ENCODE peak calls at places on chromosome 1, in five cellular contexts. R, T, Q, G and Y are unnamed samples.

GRCh38 chr1:78779831-78780230 is 130.2 kb downstream of the IFI44 start:
- DNase-seq in R (no peak), T (peak; percentile 15), Q (no peak), G (no peak), Y (no peak)

GRCh38 chr1:150563340-150564038 is 14.3 kb downstream of the ADAMTSL4 start:
- DNase-seq in R (no peak), T (peak; percentile 49), Q (peak; percentile 36), G (no peak), Y (peak; percentile 49)

GRCh38 chr1:234538062-234538731 is 59.2 kb upstream of the TARBP1 start:
- DNase-seq in R (no peak), T (no peak), Q (no peak), G (no peak), Y (no peak)

GRCh38 chr1:10753279-10753678 is 43.2 kb downstream of the CASZ1 start:
- DNase-seq in R (no peak), T (no peak), Q (no peak), G (no peak), Y (no peak)

GRCh38 chr1:167442854-167443565 is 75.3 kb downstream of the CD247 start:
- DNase-seq in R (no peak), T (no peak), Q (no peak), G (no peak), Y (no peak)

GRCh38 chr1:31886866-31887265 is 51.3 kb downstream of the PTP4A2 start:
- DNase-seq in R (no peak), T (no peak), Q (no peak), G (no peak), Y (no peak)

GRCh38 chr1:165364432-165365133 is 8.1 kb upstream of the LMX1A start:
- DNase-seq in R (no peak), T (no peak), Q (no peak), G (peak; percentile 93), Y (no peak)

GRCh38 chr1:162297208-162297607 is 79.4 kb downstream of the SPATA46 start:
- DNase-seq in R (no peak), T (no peak), Q (no peak), G (no peak), Y (no peak)

GRCh38 chr1:244755673-244756072 is 79.8 kb upstream of the COX20 start:
- DNase-seq in R (no peak), T (no peak), Q (no peak), G (no peak), Y (no peak)

GRCh38 chr1:234176000-234176399 is 197.3 kb upstream of the COA6 start:
- DNase-seq in R (no peak), T (no peak), Q (no peak), G (no peak), Y (no peak)

GRCh38 chr1:162283657-162284056 is 93.0 kb downstream of the SPATA46 start:
- DNase-seq in R (no peak), T (no peak), Q (no peak), G (no peak), Y (no peak)

GRCh38 chr1:205074513-205074912 is 9.7 kb downstream of the TMEM81 start:
- DNase-seq in R (no peak), T (no peak), Q (no peak), G (no peak), Y (no peak)

GRCh38 chr1:202210370-202210769 is 16.8 kb downstream of the LGR6 start:
- DNase-seq in R (no peak), T (peak; percentile 42), Q (no peak), G (no peak), Y (no peak)

GRCh38 chr1:90007979-90008404 is 13.1 kb downstream of the ZNF326 start:
- DNase-seq in R (no peak), T (peak; percentile 26), Q (no peak), G (no peak), Y (no peak)

GRCh38 chr1:178238722-178239510 is 145.0 kb downstream of the RASAL2 start:
- DNase-seq in R (peak; percentile 99), T (peak; percentile 99), Q (no peak), G (no peak), Y (no peak)

GRCh38 chr1:6355621-6356020 is 37.9 kb downstream of the ACOT7 start:
- DNase-seq in R (no peak), T (no peak), Q (no peak), G (no peak), Y (no peak)

GRCh38 chr1:151714820-151715725 is 1.5 kb downstream of the CELF3 start:
- DNase-seq in R (no peak), T (no peak), Q (no peak), G (no peak), Y (no peak)

GRCh38 chr1:94218332-94218731 is 19.1 kb downstream of the ARHGAP29 start:
- DNase-seq in R (no peak), T (no peak), Q (no peak), G (no peak), Y (no peak)

GRCh38 chr1:218812360-218812759 is 361.3 kb upstream of the LYPLAL1 start:
- DNase-seq in R (no peak), T (no peak), Q (no peak), G (no peak), Y (no peak)